ENCODE peak calls at places on chromosomes 7 and 10, in four cellular contexts. W, A, U and F are unnamed samples. For H3K9me3, the result is how much of the 10 kb centered on the place peaks cover.

GRCh38 chr10:17476073-17476472 is 21.7 kb upstream of the ST8SIA6 start:
- DNase-seq in W (no peak), A (no peak), U (no peak), F (no peak)

GRCh38 chr10:34786464-34786863 is 28.6 kb downstream of the PARD3 start:
- DNase-seq in W (no peak), A (no peak), U (no peak), F (no peak)

GRCh38 chr10:105594301-105594700 is 953.2 kb downstream of the SORCS3 start:
- DNase-seq in W (no peak), A (no peak), U (no peak), F (no peak)

GRCh38 chr7:134941185-134941900 is 45.0 kb upstream of the AGBL3 start:
- DNase-seq in W (no peak), A (peak), U (no peak), F (no peak)

GRCh38 chr10:93573051-93573909 is 6.8 kb downstream of the FFAR4 start:
- DNase-seq in W (no peak), A (no peak), U (peak), F (peak)

GRCh38 chr7:26990268-26990667 is 105.5 kb downstream of the HOXA1 start:
- DNase-seq in W (no peak), A (no peak), U (no peak), F (no peak)

GRCh38 chr10:14163374-14164125 is 167.2 kb downstream of the FRMD4A start:
- DNase-seq in W (no peak), A (no peak), U (no peak), F (no peak)

GRCh38 chr7:80387634-80388033 is 124.2 kb downstream of the GNAT3 start:
- DNase-seq in W (no peak), A (no peak), U (no peak), F (no peak)

GRCh38 chr10:15591431-15591830 is 128.3 kb downstream of the ITGA8 start:
- DNase-seq in W (no peak), A (no peak), U (no peak), F (no peak)

GRCh38 chr10:53521081-53521480 is 748.5 kb upstream of the MBL2 start:
- DNase-seq in W (no peak), A (no peak), U (no peak), F (no peak)
- H3K9me3 ChIP-seq in W (under half), A (half or more), U (under half), F (under half)

DNA sequence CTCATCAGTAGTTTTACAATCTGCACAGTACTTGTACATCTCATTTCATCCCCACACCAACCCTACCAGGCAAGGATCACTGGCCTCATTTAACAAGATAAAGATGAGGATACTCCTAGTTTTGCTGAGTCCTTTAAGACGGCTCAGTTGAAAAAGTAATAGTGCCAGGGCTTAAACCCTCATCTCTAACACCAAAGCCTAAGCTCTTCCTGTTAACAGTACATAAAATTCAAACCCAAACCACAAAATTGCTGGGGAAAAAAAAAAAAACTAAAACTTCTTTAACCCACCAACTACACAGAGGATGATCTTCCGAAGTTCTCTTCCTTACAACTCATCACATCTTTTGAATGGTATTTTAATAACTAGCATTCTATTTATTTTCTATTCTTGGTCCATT is 1.3 kb downstream of the SAR1A start:
- DNase-seq in W (no peak), A (no peak), U (no peak), F (no peak)
- H3K4me3 ChIP-seq in W (peak), A (peak), U (peak), F (peak)

GRCh38 chr10:131009801-131010200 is 301.7 kb downstream of the TCERG1L start:
- DNase-seq in W (no peak), A (no peak), U (no peak), F (no peak)
- H3K9me3 ChIP-seq in W (under half), A (under half), U (under half), F (under half)

GRCh38 chr7:24755541-24756416 is 1.5 kb downstream of the GSDME start:
- DNase-seq in W (no peak), A (no peak), U (no peak), F (no peak)

GRCh38 chr7:24757799-24758275 is 573 bp upstream of the GSDME start:
- DNase-seq in W (no peak), A (no peak), U (no peak), F (no peak)

GRCh38 chr7:24756989-24757798 is at the start of gene GSDME:
- DNase-seq in W (peak), A (peak), U (peak), F (peak)

GRCh38 chr7:24755096-24755495 is 2.2 kb downstream of the GSDME start:
- DNase-seq in W (no peak), A (no peak), U (no peak), F (no peak)

GRCh38 chr7:24756545-24756988 is 697 bp downstream of the GSDME start:
- DNase-seq in W (no peak), A (peak), U (no peak), F (no peak)
- H3K4me3 ChIP-seq in W (peak), A (peak), U (peak), F (peak)

GRCh38 chr10:130300608-130301025 is 164.4 kb downstream of the GLRX3 start:
- DNase-seq in W (no peak), A (no peak), U (no peak), F (peak)
- H3K9me3 ChIP-seq in W (half or more), A (half or more), U (under half), F (under half)